ENCODE peak calls at places on chromosomes 13 and 19, in eight cellular contexts. One of them, this sample, is unnamed.

GRCh38 chr13:113856716-113857065 is 7.2 kb downstream of the GAS6 start:
- DNase-seq in uterus: no peak
- DNase-seq in lower lobe of right lung: peak; percentile 45
- DNase-seq in testis: peak; percentile 91
- DNase-seq in A549: no peak
- DNase-seq in thoracic aorta: no peak
- DNase-seq in choroid plexus epithelial cell: peak; percentile 57
- DNase-seq in epithelial cell of esophagus: no peak
- DNase-seq in this sample: peak; percentile 43

GRCh38 chr19:33666196-33666595 is 44.4 kb downstream of the CHST8 start:
- DNase-seq in uterus: no peak
- DNase-seq in lower lobe of right lung: no peak
- DNase-seq in A549: no peak
- DNase-seq in thoracic aorta: no peak
- DNase-seq in testis: no peak
- DNase-seq in epithelial cell of esophagus: no peak
- DNase-seq in choroid plexus epithelial cell: no peak
- DNase-seq in this sample: no peak

GRCh38 chr13:110506396-110506795 is 55.1 kb downstream of the RAB20 start:
- DNase-seq in uterus: no peak
- DNase-seq in epithelial cell of esophagus: no peak
- DNase-seq in thoracic aorta: no peak
- DNase-seq in testis: no peak
- DNase-seq in choroid plexus epithelial cell: no peak
- DNase-seq in lower lobe of right lung: peak; percentile 47
- DNase-seq in A549: no peak
- DNase-seq in this sample: no peak

GRCh38 chr19:15871570-15871969 is 26.3 kb downstream of the CYP4F2 start:
- DNase-seq in A549: no peak
- DNase-seq in epithelial cell of esophagus: no peak
- DNase-seq in thoracic aorta: no peak
- DNase-seq in testis: no peak
- DNase-seq in lower lobe of right lung: peak; percentile 51
- DNase-seq in choroid plexus epithelial cell: no peak
- DNase-seq in uterus: no peak
- DNase-seq in this sample: no peak

GRCh38 chr19:37738371-37738770 is 18.8 kb upstream of the ZNF607 start:
- DNase-seq in epithelial cell of esophagus: no peak
- DNase-seq in uterus: no peak
- DNase-seq in A549: no peak
- DNase-seq in choroid plexus epithelial cell: no peak
- DNase-seq in lower lobe of right lung: no peak
- DNase-seq in thoracic aorta: no peak
- DNase-seq in testis: no peak
- DNase-seq in this sample: no peak

GRCh38 chr19:51493776-51494175 is 7.8 kb downstream of the SIGLEC12 start:
- DNase-seq in choroid plexus epithelial cell: no peak
- DNase-seq in uterus: no peak
- DNase-seq in epithelial cell of esophagus: no peak
- DNase-seq in lower lobe of right lung: no peak
- DNase-seq in testis: no peak
- DNase-seq in thoracic aorta: no peak
- DNase-seq in A549: no peak
- DNase-seq in this sample: no peak

GRCh38 chr19:4639531-4640246 is 373 bp downstream of the TNFAIP8L1 start:
- DNase-seq in uterus: peak; percentile 49
- DNase-seq in choroid plexus epithelial cell: no peak
- DNase-seq in A549: no peak
- DNase-seq in epithelial cell of esophagus: no peak
- DNase-seq in lower lobe of right lung: peak; percentile 60
- DNase-seq in testis: no peak
- DNase-seq in thoracic aorta: no peak
- DNase-seq in this sample: no peak

GRCh38 chr19:13100871-13101589 is 1.6 kb downstream of the LYL1 start:
- DNase-seq in epithelial cell of esophagus: no peak
- DNase-seq in choroid plexus epithelial cell: no peak
- DNase-seq in A549: no peak
- DNase-seq in lower lobe of right lung: no peak
- DNase-seq in testis: no peak
- DNase-seq in thoracic aorta: no peak
- DNase-seq in uterus: peak; percentile 43
- DNase-seq in this sample: no peak

GRCh38 chr13:40386586-40386985 is 279.9 kb downstream of the FOXO1 start:
- DNase-seq in thoracic aorta: no peak
- DNase-seq in testis: no peak
- DNase-seq in lower lobe of right lung: no peak
- DNase-seq in choroid plexus epithelial cell: no peak
- DNase-seq in uterus: no peak
- DNase-seq in epithelial cell of esophagus: peak; percentile 75
- DNase-seq in A549: no peak
- DNase-seq in this sample: no peak

GRCh38 chr13:104980571-104980970 is 1554.9 kb downstream of the EFNB2 start:
- DNase-seq in A549: no peak
- DNase-seq in uterus: no peak
- DNase-seq in choroid plexus epithelial cell: no peak
- DNase-seq in epithelial cell of esophagus: no peak
- DNase-seq in thoracic aorta: no peak
- DNase-seq in lower lobe of right lung: no peak
- DNase-seq in testis: no peak
- DNase-seq in this sample: no peak

GRCh38 chr13:46982856-46983582 is 86.2 kb upstream of the HTR2A start:
- DNase-seq in testis: no peak
- DNase-seq in lower lobe of right lung: no peak
- DNase-seq in epithelial cell of esophagus: no peak
- DNase-seq in thoracic aorta: no peak
- DNase-seq in choroid plexus epithelial cell: no peak
- DNase-seq in A549: no peak
- DNase-seq in uterus: no peak
- DNase-seq in this sample: no peak

GRCh38 chr19:2982983-2983350 is 5.6 kb downstream of the TLE6 start:
- DNase-seq in A549: no peak
- DNase-seq in choroid plexus epithelial cell: peak; percentile 87
- DNase-seq in lower lobe of right lung: peak; percentile 79
- DNase-seq in thoracic aorta: peak; percentile 92
- DNase-seq in uterus: peak; percentile 98
- DNase-seq in testis: peak; percentile 81
- DNase-seq in epithelial cell of esophagus: peak; percentile 79
- DNase-seq in this sample: peak; percentile 96

GRCh38 chr13:110680852-110681251 is 25.1 kb downstream of the CARS2 start:
- DNase-seq in thoracic aorta: no peak
- DNase-seq in uterus: no peak
- DNase-seq in A549: peak; percentile 43
- DNase-seq in epithelial cell of esophagus: peak; percentile 18
- DNase-seq in choroid plexus epithelial cell: peak; percentile 30
- DNase-seq in testis: no peak
- DNase-seq in lower lobe of right lung: no peak
- DNase-seq in this sample: no peak

GRCh38 chr19:16628984-16629691 is 1.1 kb upstream of the MED26 start:
- DNase-seq in epithelial cell of esophagus: peak; percentile 11
- DNase-seq in thoracic aorta: no peak
- DNase-seq in lower lobe of right lung: no peak
- DNase-seq in A549: no peak
- DNase-seq in testis: peak; percentile 79
- DNase-seq in choroid plexus epithelial cell: peak; percentile 72
- DNase-seq in uterus: peak; percentile 59
- DNase-seq in this sample: peak; percentile 82

GRCh38 chr19:7229735-7230134 is 64.5 kb downstream of the INSR start:
- DNase-seq in uterus: no peak
- DNase-seq in lower lobe of right lung: no peak
- DNase-seq in A549: no peak
- DNase-seq in choroid plexus epithelial cell: no peak
- DNase-seq in testis: no peak
- DNase-seq in thoracic aorta: no peak
- DNase-seq in epithelial cell of esophagus: no peak
- DNase-seq in this sample: no peak

GRCh38 chr19:3720533-3720917 is 12.3 kb downstream of the TJP3 start:
- DNase-seq in thoracic aorta: no peak
- DNase-seq in A549: no peak
- DNase-seq in uterus: no peak
- DNase-seq in epithelial cell of esophagus: no peak
- DNase-seq in lower lobe of right lung: no peak
- DNase-seq in testis: no peak
- DNase-seq in choroid plexus epithelial cell: no peak
- DNase-seq in this sample: no peak

GRCh38 chr19:15296841-15297415 is 35.4 kb downstream of the BRD4 start:
- DNase-seq in A549: no peak
- DNase-seq in uterus: no peak
- DNase-seq in choroid plexus epithelial cell: no peak
- DNase-seq in epithelial cell of esophagus: no peak
- DNase-seq in testis: no peak
- DNase-seq in thoracic aorta: no peak
- DNase-seq in lower lobe of right lung: no peak
- DNase-seq in this sample: no peak

GRCh38 chr19:7287716-7288115 is 6.5 kb downstream of the INSR start:
- DNase-seq in choroid plexus epithelial cell: no peak
- DNase-seq in testis: no peak
- DNase-seq in A549: no peak
- DNase-seq in uterus: no peak
- DNase-seq in epithelial cell of esophagus: no peak
- DNase-seq in lower lobe of right lung: no peak
- DNase-seq in thoracic aorta: no peak
- DNase-seq in this sample: no peak

GRCh38 chr19:7461841-7462629 is 26.8 kb downstream of the PEX11G start:
- DNase-seq in epithelial cell of esophagus: no peak
- DNase-seq in lower lobe of right lung: no peak
- DNase-seq in choroid plexus epithelial cell: no peak
- DNase-seq in thoracic aorta: no peak
- DNase-seq in A549: no peak
- DNase-seq in testis: no peak
- DNase-seq in uterus: no peak
- DNase-seq in this sample: no peak

GRCh38 chr19:4352701-4353121 is 9.3 kb downstream of the MPND start:
- DNase-seq in lower lobe of right lung: peak; percentile 53
- DNase-seq in thoracic aorta: no peak
- DNase-seq in A549: peak; percentile 51
- DNase-seq in choroid plexus epithelial cell: peak; percentile 81
- DNase-seq in uterus: peak; percentile 57
- DNase-seq in epithelial cell of esophagus: peak; percentile 61
- DNase-seq in testis: peak; percentile 42
- DNase-seq in this sample: peak; percentile 79

GRCh38 chr19:14031719-14032480 is at the start of gene IL27RA:
- DNase-seq in epithelial cell of esophagus: peak; percentile 51
- DNase-seq in A549: peak; percentile 59
- DNase-seq in choroid plexus epithelial cell: peak; percentile 32
- DNase-seq in testis: peak; percentile 47
- DNase-seq in lower lobe of right lung: peak; percentile 81
- DNase-seq in uterus: peak; percentile 31
- DNase-seq in thoracic aorta: no peak
- DNase-seq in this sample: peak; percentile 29

GRCh38 chr13:85538957-85539356 is 260.3 kb downstream of the SLITRK6 start:
- DNase-seq in choroid plexus epithelial cell: no peak
- DNase-seq in A549: no peak
- DNase-seq in uterus: no peak
- DNase-seq in epithelial cell of esophagus: peak; percentile 61
- DNase-seq in lower lobe of right lung: no peak
- DNase-seq in thoracic aorta: no peak
- DNase-seq in testis: no peak
- DNase-seq in this sample: no peak

GRCh38 chr19:57978586-57979289 is 4.4 kb upstream of the C19orf18 start:
- DNase-seq in choroid plexus epithelial cell: peak; percentile 9
- DNase-seq in lower lobe of right lung: no peak
- DNase-seq in A549: no peak
- DNase-seq in testis: no peak
- DNase-seq in thoracic aorta: no peak
- DNase-seq in uterus: no peak
- DNase-seq in epithelial cell of esophagus: no peak
- DNase-seq in this sample: peak; percentile 5

DNA sequence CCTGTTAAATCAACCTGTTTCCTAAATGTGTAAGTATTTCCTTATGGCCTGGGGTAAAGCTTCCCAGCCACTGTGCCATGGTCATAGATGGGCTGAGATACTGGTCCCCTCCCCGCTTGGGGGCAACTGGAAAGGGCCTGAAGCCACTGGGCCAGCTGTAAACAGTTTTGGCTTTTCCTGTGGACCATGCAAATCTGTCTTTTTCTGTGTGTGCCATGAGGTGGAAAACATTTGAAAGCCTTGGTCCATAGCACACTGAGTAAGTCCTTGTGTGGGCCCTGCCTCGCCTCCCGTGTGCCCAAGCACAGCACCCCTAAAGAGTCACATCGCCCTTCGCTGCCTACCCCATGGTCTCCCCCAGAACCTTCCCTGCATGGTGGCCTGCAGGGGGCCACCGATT is 52.3 kb upstream of the GPR183 start:
- DNase-seq in A549: no peak
- DNase-seq in uterus: no peak
- DNase-seq in thoracic aorta: no peak
- DNase-seq in epithelial cell of esophagus: no peak
- DNase-seq in testis: no peak
- DNase-seq in lower lobe of right lung: no peak
- DNase-seq in choroid plexus epithelial cell: no peak
- DNase-seq in this sample: no peak
- H3K4me3 ChIP-seq in A549: no peak overlapping the region
- H3K4me3 ChIP-seq in uterus: no peak overlapping the region
- H3K4me3 ChIP-seq in thoracic aorta: no peak overlapping the region
- H3K4me3 ChIP-seq in epithelial cell of esophagus: no peak overlapping the region
- H3K4me3 ChIP-seq in testis: no peak overlapping the region
- H3K4me3 ChIP-seq in lower lobe of right lung: no peak overlapping the region
- H3K4me3 ChIP-seq in choroid plexus epithelial cell: no peak overlapping the region
- H3K4me3 ChIP-seq in this sample: no peak overlapping the region

DNA sequence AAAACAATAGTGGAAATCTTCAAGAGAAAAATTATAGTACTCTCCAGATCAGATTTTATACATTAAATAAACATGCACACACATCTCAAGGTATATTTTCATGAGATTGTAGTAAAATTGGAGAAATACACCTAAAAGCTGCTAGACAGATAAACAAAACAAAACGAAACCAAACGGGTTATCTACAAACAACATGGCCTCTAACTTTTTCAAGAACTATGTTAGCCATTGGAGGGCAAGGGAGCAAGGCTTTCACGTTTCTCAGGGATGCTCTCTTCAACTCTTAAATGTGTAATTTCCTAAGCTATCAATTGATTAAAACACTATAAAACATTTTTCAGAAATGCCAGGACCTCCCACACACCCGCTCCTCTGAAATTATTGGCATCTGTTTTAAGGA is 1262.4 kb upstream of the PCDH20 start:
- DNase-seq in A549: no peak
- DNase-seq in epithelial cell of esophagus: no peak
- DNase-seq in lower lobe of right lung: no peak
- DNase-seq in choroid plexus epithelial cell: peak; percentile 8
- DNase-seq in thoracic aorta: no peak
- DNase-seq in testis: no peak
- DNase-seq in uterus: no peak
- DNase-seq in this sample: no peak
- H3K4me3 ChIP-seq in A549: peak overlapping the region; percentile 19
- H3K4me3 ChIP-seq in epithelial cell of esophagus: no peak overlapping the region
- H3K4me3 ChIP-seq in lower lobe of right lung: no peak overlapping the region
- H3K4me3 ChIP-seq in choroid plexus epithelial cell: peak overlapping the region; percentile 34
- H3K4me3 ChIP-seq in thoracic aorta: no peak overlapping the region
- H3K4me3 ChIP-seq in testis: no peak overlapping the region
- H3K4me3 ChIP-seq in uterus: no peak overlapping the region
- H3K4me3 ChIP-seq in this sample: no peak overlapping the region

GRCh38 chr13:41974262-41974900 is 13.5 kb upstream of the VWA8 start:
- DNase-seq in uterus: no peak
- DNase-seq in testis: no peak
- DNase-seq in epithelial cell of esophagus: peak; percentile 92
- DNase-seq in lower lobe of right lung: no peak
- DNase-seq in thoracic aorta: no peak
- DNase-seq in choroid plexus epithelial cell: no peak
- DNase-seq in A549: no peak
- DNase-seq in this sample: no peak
- H3K4me3 ChIP-seq in uterus: no peak overlapping the region
- H3K4me3 ChIP-seq in testis: no peak overlapping the region
- H3K4me3 ChIP-seq in epithelial cell of esophagus: no peak overlapping the region
- H3K4me3 ChIP-seq in lower lobe of right lung: no peak overlapping the region
- H3K4me3 ChIP-seq in thoracic aorta: no peak overlapping the region
- H3K4me3 ChIP-seq in choroid plexus epithelial cell: no peak overlapping the region
- H3K4me3 ChIP-seq in A549: no peak overlapping the region
- H3K4me3 ChIP-seq in this sample: no peak overlapping the region

GRCh38 chr13:33433316-33433715 is 147.8 kb upstream of the STARD13 start:
- DNase-seq in epithelial cell of esophagus: no peak
- DNase-seq in A549: no peak
- DNase-seq in choroid plexus epithelial cell: no peak
- DNase-seq in testis: no peak
- DNase-seq in thoracic aorta: no peak
- DNase-seq in uterus: no peak
- DNase-seq in lower lobe of right lung: no peak
- DNase-seq in this sample: no peak
- H3K4me3 ChIP-seq in epithelial cell of esophagus: no peak overlapping the region
- H3K4me3 ChIP-seq in A549: no peak overlapping the region
- H3K4me3 ChIP-seq in choroid plexus epithelial cell: no peak overlapping the region
- H3K4me3 ChIP-seq in testis: no peak overlapping the region
- H3K4me3 ChIP-seq in thoracic aorta: no peak overlapping the region
- H3K4me3 ChIP-seq in uterus: no peak overlapping the region
- H3K4me3 ChIP-seq in lower lobe of right lung: no peak overlapping the region
- H3K4me3 ChIP-seq in this sample: no peak overlapping the region